ENCODE peak calls at places on chromosomes 16 and 17, in six cellular contexts. One of them, this sample, is unnamed.
A peak's percentile ranks its signal among the peaks of the same experiment; 100 is the strongest.

GRCh38 chr17:2853111-2853721 is 57.0 kb downstream of the RAP1GAP2 start:
- DNase-seq in cardiac muscle cell: peak; percentile 50
- DNase-seq in tibial artery: peak; percentile 80
- DNase-seq in CD8-positive, alpha-beta T cell: peak; percentile 33
- DNase-seq in right cardiac atrium: peak; percentile 83
- DNase-seq in PC-9: no peak
- DNase-seq in this sample: peak; percentile 88

GRCh38 chr16:72124761-72125634 is 31.4 kb downstream of the DHX38 start:
- DNase-seq in cardiac muscle cell: peak; percentile 87
- DNase-seq in tibial artery: peak; percentile 84
- DNase-seq in CD8-positive, alpha-beta T cell: peak; percentile 54
- DNase-seq in right cardiac atrium: peak; percentile 85
- DNase-seq in PC-9: peak; percentile 39
- DNase-seq in this sample: peak; percentile 79

GRCh38 chr17:17849863-17850373 is 13.1 kb upstream of the SREBF1 start:
- DNase-seq in cardiac muscle cell: peak; percentile 68
- DNase-seq in tibial artery: no peak
- DNase-seq in CD8-positive, alpha-beta T cell: peak; percentile 72
- DNase-seq in right cardiac atrium: peak; percentile 79
- DNase-seq in PC-9: no peak
- DNase-seq in this sample: peak; percentile 70

GRCh38 chr17:60079401-60079861 is 710 bp upstream of the HEATR6 start:
- DNase-seq in cardiac muscle cell: peak; percentile 50
- DNase-seq in tibial artery: no peak
- DNase-seq in CD8-positive, alpha-beta T cell: no peak
- DNase-seq in right cardiac atrium: no peak
- DNase-seq in PC-9: no peak
- DNase-seq in this sample: no peak

GRCh38 chr16:81251871-81252270 is 13.4 kb downstream of the BCO1 start:
- DNase-seq in cardiac muscle cell: peak; percentile 79
- DNase-seq in tibial artery: no peak
- DNase-seq in CD8-positive, alpha-beta T cell: no peak
- DNase-seq in right cardiac atrium: no peak
- DNase-seq in PC-9: no peak
- DNase-seq in this sample: no peak

GRCh38 chr17:7167832-7168231 is 11.3 kb downstream of the ASGR1 start:
- DNase-seq in cardiac muscle cell: peak; percentile 84
- DNase-seq in tibial artery: no peak
- DNase-seq in CD8-positive, alpha-beta T cell: no peak
- DNase-seq in right cardiac atrium: no peak
- DNase-seq in PC-9: no peak
- DNase-seq in this sample: no peak

GRCh38 chr17:14833201-14833773 is 431.8 kb downstream of the PMP22 start:
- DNase-seq in cardiac muscle cell: peak; percentile 69
- DNase-seq in tibial artery: no peak
- DNase-seq in CD8-positive, alpha-beta T cell: no peak
- DNase-seq in right cardiac atrium: no peak
- DNase-seq in PC-9: no peak
- DNase-seq in this sample: no peak

GRCh38 chr17:35447494-35447893 is 1.1 kb downstream of the SLFN13 start:
- DNase-seq in cardiac muscle cell: peak; percentile 8
- DNase-seq in tibial artery: no peak
- DNase-seq in CD8-positive, alpha-beta T cell: no peak
- DNase-seq in right cardiac atrium: no peak
- DNase-seq in PC-9: no peak
- DNase-seq in this sample: no peak

GRCh38 chr17:1568950-1569810 is 6.6 kb upstream of the PITPNA start:
- DNase-seq in cardiac muscle cell: no peak
- DNase-seq in tibial artery: no peak
- DNase-seq in CD8-positive, alpha-beta T cell: no peak
- DNase-seq in right cardiac atrium: peak; percentile 9
- DNase-seq in PC-9: no peak
- DNase-seq in this sample: peak; percentile 26

GRCh38 chr17:62617894-62618472 is 9.5 kb upstream of the MRC2 start:
- DNase-seq in cardiac muscle cell: peak; percentile 52
- DNase-seq in tibial artery: no peak
- DNase-seq in CD8-positive, alpha-beta T cell: no peak
- DNase-seq in right cardiac atrium: no peak
- DNase-seq in PC-9: no peak
- DNase-seq in this sample: no peak

GRCh38 chr16:29814592-29814991 is 1.4 kb upstream of the PAGR1 start:
- DNase-seq in cardiac muscle cell: no peak
- DNase-seq in tibial artery: no peak
- DNase-seq in CD8-positive, alpha-beta T cell: no peak
- DNase-seq in right cardiac atrium: no peak
- DNase-seq in PC-9: no peak
- DNase-seq in this sample: no peak
- H3K4me3 ChIP-seq in cardiac muscle cell: no peak overlapping the region
- H3K4me3 ChIP-seq in tibial artery: peak overlapping the region; percentile 79
- H3K4me3 ChIP-seq in CD8-positive, alpha-beta T cell: peak overlapping the region; percentile 90
- H3K4me3 ChIP-seq in right cardiac atrium: no peak overlapping the region
- H3K4me3 ChIP-seq in PC-9: no peak overlapping the region
- H3K4me3 ChIP-seq in this sample: no peak overlapping the region

DNA sequence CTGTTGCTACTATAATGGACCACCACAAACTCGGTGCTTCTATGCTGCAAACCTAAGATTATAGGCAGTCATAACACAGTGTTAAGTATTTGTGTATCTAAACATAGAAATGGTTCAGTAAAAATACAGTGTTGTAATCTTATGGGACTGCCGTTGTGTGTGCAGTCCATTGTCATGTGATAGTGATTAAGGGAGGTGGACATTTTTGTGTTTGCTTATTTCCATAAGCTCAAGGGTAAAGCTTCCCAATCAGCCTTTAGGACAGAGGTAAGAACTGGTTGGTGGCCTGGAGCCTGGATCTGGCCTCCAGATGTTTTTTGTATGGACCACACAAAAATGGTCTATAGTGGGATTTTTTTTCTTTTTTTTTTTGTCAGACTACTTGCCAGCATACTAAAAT is 29.9 kb downstream of the WWOX start:
- DNase-seq in cardiac muscle cell: no peak
- DNase-seq in tibial artery: no peak
- DNase-seq in CD8-positive, alpha-beta T cell: no peak
- DNase-seq in right cardiac atrium: no peak
- DNase-seq in PC-9: no peak
- DNase-seq in this sample: no peak
- H3K4me1 ChIP-seq in cardiac muscle cell: no peaks in the 10 kb centered on the region
- H3K4me1 ChIP-seq in tibial artery: peaks cover 28% of the 10 kb centered on the region
- H3K4me1 ChIP-seq in CD8-positive, alpha-beta T cell: no peaks in the 10 kb centered on the region
- H3K4me1 ChIP-seq in right cardiac atrium: peaks cover 2% of the 10 kb centered on the region
- H3K4me1 ChIP-seq in PC-9: no peaks in the 10 kb centered on the region
- H3K4me1 ChIP-seq in this sample: no peaks in the 10 kb centered on the region

GRCh38 chr17:39701012-39701783 is 1.3 kb downstream of the ERBB2 start:
- DNase-seq in cardiac muscle cell: no peak
- DNase-seq in tibial artery: no peak
- DNase-seq in CD8-positive, alpha-beta T cell: no peak
- DNase-seq in right cardiac atrium: no peak
- DNase-seq in PC-9: no peak
- DNase-seq in this sample: peak; percentile 27

GRCh38 chr17:39703913-39704312 is 4.0 kb downstream of the ERBB2 start:
- DNase-seq in cardiac muscle cell: no peak
- DNase-seq in tibial artery: no peak
- DNase-seq in CD8-positive, alpha-beta T cell: no peak
- DNase-seq in right cardiac atrium: no peak
- DNase-seq in PC-9: no peak
- DNase-seq in this sample: no peak

GRCh38 chr17:39701784-39702422 is 2.0 kb downstream of the ERBB2 start:
- DNase-seq in cardiac muscle cell: no peak
- DNase-seq in tibial artery: no peak
- DNase-seq in CD8-positive, alpha-beta T cell: no peak
- DNase-seq in right cardiac atrium: no peak
- DNase-seq in PC-9: no peak
- DNase-seq in this sample: no peak

GRCh38 chr17:39704821-39705551 is 5.1 kb downstream of the ERBB2 start:
- DNase-seq in cardiac muscle cell: peak; percentile 14
- DNase-seq in tibial artery: peak; percentile 85
- DNase-seq in CD8-positive, alpha-beta T cell: no peak
- DNase-seq in right cardiac atrium: peak; percentile 66
- DNase-seq in PC-9: no peak
- DNase-seq in this sample: peak; percentile 60

GRCh38 chr17:39702901-39703893 is 3.3 kb downstream of the ERBB2 start:
- DNase-seq in cardiac muscle cell: no peak
- DNase-seq in tibial artery: no peak
- DNase-seq in CD8-positive, alpha-beta T cell: no peak
- DNase-seq in right cardiac atrium: peak; percentile 71
- DNase-seq in PC-9: peak; percentile 71
- DNase-seq in this sample: no peak
- H3K4me3 ChIP-seq in cardiac muscle cell: peak overlapping the region; percentile 66
- H3K4me3 ChIP-seq in tibial artery: no peak overlapping the region
- H3K4me3 ChIP-seq in CD8-positive, alpha-beta T cell: no peak overlapping the region
- H3K4me3 ChIP-seq in right cardiac atrium: no peak overlapping the region
- H3K4me3 ChIP-seq in PC-9: peak overlapping the region; percentile 10
- H3K4me3 ChIP-seq in this sample: no peak overlapping the region

DNA sequence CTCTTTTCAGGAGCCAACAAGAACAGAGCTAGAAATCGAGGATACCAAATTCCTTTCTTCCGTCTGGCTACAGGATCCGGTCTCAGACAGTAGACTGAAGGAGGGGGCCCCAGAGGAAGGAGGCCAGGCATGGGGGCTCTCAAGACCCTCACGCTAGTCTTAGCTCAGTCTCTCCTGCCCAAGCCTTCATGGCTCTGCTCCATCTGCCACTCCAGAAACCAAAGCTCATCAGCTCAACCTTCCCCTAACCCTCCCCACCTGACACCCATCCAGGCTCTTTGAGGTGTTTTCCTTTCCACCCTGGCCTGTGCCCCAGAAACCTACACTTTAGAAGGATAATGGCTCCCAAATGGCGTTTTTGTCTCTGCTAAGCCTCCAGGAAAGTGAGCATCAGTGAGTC is 6.2 kb upstream of the TMEM92 start:
- DNase-seq in cardiac muscle cell: no peak
- DNase-seq in tibial artery: peak; percentile 57
- DNase-seq in CD8-positive, alpha-beta T cell: no peak
- DNase-seq in right cardiac atrium: no peak
- DNase-seq in PC-9: peak; percentile 10
- DNase-seq in this sample: no peak
- H3K4me1 ChIP-seq in cardiac muscle cell: peaks cover 41% of the 10 kb centered on the region
- H3K4me1 ChIP-seq in tibial artery: peaks cover 73% of the 10 kb centered on the region
- H3K4me1 ChIP-seq in CD8-positive, alpha-beta T cell: peaks cover 4% of the 10 kb centered on the region
- H3K4me1 ChIP-seq in right cardiac atrium: peaks cover 2% of the 10 kb centered on the region
- H3K4me1 ChIP-seq in PC-9: peaks cover 10% of the 10 kb centered on the region
- H3K4me1 ChIP-seq in this sample: peaks cover 35% of the 10 kb centered on the region

This sample was measured in left lung.